ENCODE peak calls at places on chromosomes 4 and X, in five cellular contexts. T is K562, W is mucosa of descending colon, L is SJCRH30, O is left ventricle myocardium inferior. N is an unnamed sample.

GRCh38 chr4:118346495-118346894 is 6.3 kb downstream of the PRSS12 start:
- DNase-seq in O (no peak), W (no peak), T (no peak), L (no peak), N (no peak)

GRCh38 chr4:19329631-19330030 is 922.1 kb upstream of the SLIT2 start:
- DNase-seq in T (no peak), O (no peak), W (no peak), L (peak), N (peak)

GRCh38 chr4:92236907-92237306 is 66.9 kb upstream of the GRID2 start:
- DNase-seq in O (no peak), W (no peak), L (no peak), T (no peak), N (no peak)

GRCh38 chr4:83639849-83640493 is 104.1 kb downstream of the GPAT3 start:
- DNase-seq in O (no peak), L (peak), T (peak), W (peak), N (peak)

GRCh38 chr4:137360701-137361213 is 171.5 kb downstream of the PCDH18 start:
- DNase-seq in L (peak), O (no peak), W (no peak), T (no peak), N (no peak)

GRCh38 chr4:101417046-101417445 is 69.7 kb upstream of the PPP3CA start:
- DNase-seq in W (no peak), L (no peak), T (no peak), O (no peak), N (no peak)

GRCh38 chr4:42445038-42445437 is 47.8 kb downstream of the SHISA3 start:
- DNase-seq in T (no peak), O (no peak), W (no peak), L (no peak), N (no peak)

GRCh38 chr4:143700060-143700419 is 435 bp downstream of the FREM3 start:
- DNase-seq in L (no peak), T (no peak), O (no peak), W (no peak), N (no peak)

GRCh38 chrX:18871970-18872369 is 111.9 kb downstream of the PHKA2 start:
- DNase-seq in L (no peak), W (no peak), O (no peak), T (no peak), N (no peak)

GRCh38 chr4:189279188-189279587 is 661.5 kb upstream of the FRG1 start:
- DNase-seq in T (no peak), O (no peak), L (peak), W (no peak), N (peak)

GRCh38 chr4:55079451-55080173 is 45.8 kb downstream of the KDR start:
- DNase-seq in O (no peak), T (no peak), W (no peak), L (no peak), N (no peak)

GRCh38 chrX:50470103-50471031 is at the start of gene DGKK:
- DNase-seq in W (no peak), L (no peak), O (no peak), T (no peak), N (no peak)

GRCh38 chr4:10113362-10114047 is 3.1 kb downstream of the WDR1 start:
- DNase-seq in L (no peak), W (no peak), O (no peak), T (no peak), N (no peak)

GRCh38 chr4:10115271-10115656 is 1.3 kb downstream of the WDR1 start:
- DNase-seq in O (no peak), L (no peak), W (no peak), T (no peak), N (peak)

GRCh38 chr4:10114147-10114546 is 2.5 kb downstream of the WDR1 start:
- DNase-seq in T (no peak), L (no peak), O (no peak), W (peak), N (no peak)

GRCh38 chr4:10115657-10116624 is 658 bp downstream of the WDR1 start:
- DNase-seq in T (peak), L (peak), W (peak), O (no peak), N (peak)

GRCh38 chr4:10114607-10115006 is 2.0 kb downstream of the WDR1 start:
- DNase-seq in T (no peak), O (no peak), W (peak), L (no peak), N (no peak)
- H3K4me3 ChIP-seq in T (peak), O (peak), W (no peak), L (no peak), N (peak)

GRCh38 chrX:154539077-154539476 is 7.6 kb downstream of the G6PD start:
- DNase-seq in W (no peak), T (no peak), L (no peak), O (no peak), N (no peak)
- H3K4me3 ChIP-seq in W (no peak), T (no peak), L (no peak), O (no peak), N (no peak)

GRCh38 chr4:67152976-67153375 is 392.3 kb downstream of the CENPC start:
- DNase-seq in T (no peak), O (no peak), W (no peak), L (no peak), N (no peak)

DNA sequence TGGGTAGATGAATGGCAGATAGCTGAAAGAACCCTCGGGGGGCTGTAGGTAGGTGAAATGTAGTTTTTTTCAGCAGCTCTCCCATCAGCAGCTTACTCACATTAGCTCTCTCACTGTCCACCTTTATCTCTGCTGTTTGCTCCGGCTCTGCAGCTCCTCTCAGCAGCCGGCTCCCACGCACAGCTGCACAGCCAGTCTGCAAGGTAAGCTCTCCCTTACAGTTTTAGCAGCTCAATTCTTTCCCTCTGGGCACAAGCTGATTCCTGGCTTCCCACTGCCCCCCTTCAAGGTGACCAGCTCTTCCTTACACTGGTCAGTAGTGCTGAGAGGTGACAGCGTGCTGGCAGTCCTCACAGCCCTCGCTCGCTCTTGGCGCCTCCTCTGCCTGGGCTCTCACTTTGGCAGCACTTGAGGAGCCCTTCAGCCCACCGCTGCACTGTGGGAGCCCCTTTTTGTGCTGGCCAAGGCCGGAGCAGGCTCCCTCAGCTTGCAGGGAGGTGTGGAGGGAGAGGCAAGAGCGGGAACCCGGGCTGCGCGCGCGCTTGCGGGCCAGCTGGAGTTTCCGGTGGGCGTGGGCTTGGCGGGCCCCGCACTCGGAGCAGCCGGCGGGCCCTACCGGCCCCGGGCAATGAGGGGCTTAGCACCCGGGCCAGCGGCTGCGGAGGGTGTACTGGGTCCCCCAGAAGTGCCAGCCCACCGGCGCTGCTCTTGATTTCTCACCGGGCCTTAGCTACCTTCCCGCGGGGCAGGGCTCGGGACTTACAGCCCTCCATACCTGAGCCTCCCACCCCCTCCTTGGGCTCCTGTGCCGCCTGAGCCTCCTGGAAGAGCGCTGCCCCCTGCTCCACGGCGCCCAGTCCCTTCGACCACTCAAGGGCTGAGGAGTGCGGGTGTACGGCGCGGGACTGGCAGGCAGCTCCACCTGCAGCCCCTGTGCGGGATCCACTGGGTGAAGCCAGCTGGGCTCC is 393.6 kb downstream of the CENPC start:
- DNase-seq in L (no peak), W (no peak), O (no peak), T (peak), N (no peak)
- H3K4me3 ChIP-seq in L (no peak), W (no peak), O (no peak), T (peak), N (no peak)

GRCh38 chr4:186029731-186030421 is 39.1 kb upstream of the TLR3 start:
- DNase-seq in W (peak), O (peak), T (no peak), L (no peak), N (no peak)
- H3K4me3 ChIP-seq in W (no peak), O (peak), T (no peak), L (no peak), N (no peak)

GRCh38 chr4:173991321-173991720 is 292.1 kb downstream of the FBXO8 start:
- DNase-seq in W (no peak), O (no peak), L (no peak), T (no peak), N (peak)

GRCh38 chr4:173990879-173991231 is 292.6 kb downstream of the FBXO8 start:
- DNase-seq in W (peak), L (no peak), O (peak), T (peak), N (peak)

GRCh38 chr4:173991814-173992213 is 291.7 kb downstream of the FBXO8 start:
- DNase-seq in L (no peak), T (no peak), O (no peak), W (no peak), N (no peak)

GRCh38 chr4:173990126-173990878 is 293.2 kb downstream of the FBXO8 start:
- DNase-seq in L (peak), T (peak), W (peak), O (no peak), N (peak)
- H3K4me3 ChIP-seq in L (no peak), T (no peak), W (no peak), O (peak), N (no peak)

GRCh38 chrX:110315541-110315940 is 2.3 kb downstream of the AMMECR1 start:
- DNase-seq in L (no peak), T (no peak), W (no peak), O (no peak), N (peak)
- H3K4me3 ChIP-seq in L (no peak), T (peak), W (no peak), O (no peak), N (peak)

GRCh38 chr4:173508386-173509002 is 21.5 kb downstream of the HAND2 start:
- DNase-seq in T (no peak), O (no peak), W (no peak), L (no peak), N (no peak)

GRCh38 chr4:173505924-173506779 is 23.9 kb downstream of the HAND2 start:
- DNase-seq in T (peak), W (peak), L (peak), O (peak), N (peak)

GRCh38 chr4:173509031-173510001 is 20.7 kb downstream of the HAND2 start:
- DNase-seq in W (no peak), L (no peak), T (no peak), O (peak), N (peak)

GRCh38 chr4:173507471-173508385 is 22.3 kb downstream of the HAND2 start:
- DNase-seq in L (no peak), O (no peak), W (no peak), T (no peak), N (no peak)

GRCh38 chr4:173506780-173507211 is 23.2 kb downstream of the HAND2 start:
- DNase-seq in T (no peak), W (no peak), L (no peak), O (peak), N (no peak)
- H3K4me3 ChIP-seq in T (no peak), W (no peak), L (no peak), O (peak), N (no peak)

GRCh38 chr4:2069986-2070385 is 10.9 kb downstream of the NAT8L start:
- DNase-seq in W (no peak), O (no peak), L (no peak), T (no peak), N (no peak)

GRCh38 chr4:2072971-2073807 is 14.1 kb downstream of the NAT8L start:
- DNase-seq in W (no peak), T (peak), L (no peak), O (no peak), N (no peak)

GRCh38 chr4:2071912-2072867 is 13.1 kb downstream of the NAT8L start:
- DNase-seq in W (no peak), L (no peak), T (no peak), O (no peak), N (no peak)

GRCh38 chr4:2070421-2071251 is 11.5 kb downstream of the NAT8L start:
- DNase-seq in L (no peak), T (no peak), W (no peak), O (no peak), N (no peak)

DNA sequence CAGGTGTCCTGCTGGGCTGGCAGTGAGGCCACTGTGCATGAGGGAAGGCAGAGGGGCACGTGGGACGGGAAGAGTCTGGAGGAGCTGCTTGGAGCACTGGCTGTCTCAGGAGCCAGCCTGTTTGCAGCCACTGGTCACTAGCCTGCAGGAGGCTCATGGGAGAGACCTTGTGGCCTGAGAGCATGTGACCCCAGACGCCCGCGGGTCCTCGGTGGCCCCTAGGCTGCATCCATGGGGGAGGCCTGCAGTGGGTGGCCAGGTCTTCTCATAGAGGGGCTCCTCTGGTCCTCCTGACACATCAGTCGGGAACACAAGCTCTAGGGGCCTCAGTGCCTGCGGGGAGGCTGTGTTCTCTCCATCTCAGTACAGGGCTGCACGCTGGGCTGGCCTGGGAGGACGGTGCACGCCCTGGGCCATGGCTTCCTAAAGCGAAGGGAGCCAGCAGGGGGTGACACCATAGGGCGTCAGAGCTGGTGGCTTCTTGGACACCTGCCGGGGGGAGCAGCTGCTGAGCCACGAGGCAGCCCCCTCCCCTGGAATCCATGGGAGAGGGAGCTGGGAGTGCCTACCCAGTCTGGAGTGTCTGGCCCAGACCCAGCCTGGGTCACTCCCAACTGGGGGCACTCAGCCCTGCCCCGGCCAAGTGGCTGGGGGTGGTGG is 12.3 kb downstream of the NAT8L start:
- DNase-seq in W (no peak), L (no peak), T (no peak), O (no peak), N (no peak)
- H3K4me3 ChIP-seq in W (no peak), L (no peak), T (no peak), O (no peak), N (no peak)